ENCODE peak calls at places on chromosomes 13 and 19, in five cellular contexts. K is fibroblast of lung; I is brain microvascular endothelial cell; B is mesothelial cell of epicardium; P is stimulated activated CD4-positive, alpha-beta T cell treated with anti-CD3 and anti-CD28 coated beads, Interleukin-12 subunit alpha, Interleukin-12 subunit beta, amount 100 ng/mL, for 24 hours. M is an unnamed sample.

GRCh38 chr19:38952395-38953165 is 21.8 kb downstream of the MRPS12 start:
- DNase-seq in K (no peak), I (no peak), B (no peak), P (no peak), M (no peak)

GRCh38 chr13:29548722-29549446 is 46.6 kb downstream of the SLC7A1 start:
- DNase-seq in K (no peak), I (peak), B (no peak), P (no peak), M (no peak)

GRCh38 chr13:87122551-87122950 is 548.6 kb upstream of the SLITRK5 start:
- DNase-seq in K (no peak), I (peak), B (no peak), P (no peak), M (no peak)

GRCh38 chr13:112392719-112393118 is 16.6 kb downstream of the SPACA7 start:
- DNase-seq in K (no peak), I (no peak), B (no peak), P (no peak), M (no peak)

GRCh38 chr13:42649761-42650289 is 75.9 kb downstream of the TNFSF11 start:
- DNase-seq in K (peak), I (no peak), B (no peak), P (no peak), M (no peak)

GRCh38 chr13:110993788-110994187 is 78.9 kb upstream of the ANKRD10 start:
- DNase-seq in K (no peak), I (no peak), B (no peak), P (no peak), M (no peak)

GRCh38 chr13:72180253-72180952 is 313.4 kb upstream of the DACH1 start:
- DNase-seq in K (no peak), I (peak), B (no peak), P (no peak), M (no peak)

GRCh38 chr13:24511019-24511823 is 1.4 kb downstream of the PARP4 start:
- DNase-seq in K (peak), I (peak), B (no peak), P (peak), M (no peak)

GRCh38 chr13:58542530-58542929 is 911.0 kb downstream of the PCDH17 start:
- DNase-seq in K (no peak), I (no peak), B (no peak), P (no peak), M (no peak)

GRCh38 chr13:49374585-49375290 is 69.1 kb downstream of the CAB39L start:
- DNase-seq in K (peak), I (peak), B (no peak), P (no peak), M (no peak)

M was measured in type B pancreatic cell.